ENCODE peak calls at places on chromosomes 16 and 17, in nine cellular contexts. W is C1 segment of cervical spinal cord; N is neural progenitor cell; M is dermis blood vessel endothelial cell; L is NCI-H2171 treated with DMSO at 0.1 percent for 48 hours; K is HS-5; B is mucosa of descending colon; I is activated naive CD8-positive, alpha-beta T cell treated with anti-CD3 and anti-CD28 coated beads, Interleukin-2, amount 50 U/mL, for 24 hours; T is skeletal muscle cell. U is an unnamed sample.
A peak's percentile ranks its signal among the peaks of the same experiment; 100 is the strongest.

GRCh38 chr17:18259621-18260331 is 686 bp upstream of the MIEF2 start:
- DNase-seq in B (no peak), M (no peak), N (peak; percentile 10), K (peak; percentile 65), T (no peak), W (no peak), I (no peak), L (no peak), U (no peak)

GRCh38 chr17:39607057-39607850 is 466 bp downstream of the NEUROD2 start:
- DNase-seq in K (no peak), W (no peak), N (peak; percentile 72), B (no peak), L (peak; percentile 21), M (no peak), T (no peak), I (peak; percentile 2), U (no peak)

GRCh38 chr17:43025290-43025657 is 243 bp downstream of the RND2 start:
- DNase-seq in I (no peak), T (no peak), W (no peak), B (no peak), M (no peak), L (peak; percentile 20), K (no peak), N (no peak), U (no peak)

GRCh38 chr17:41118721-41119120 is 548 bp upstream of the KRTAP4-11 start:
- DNase-seq in W (no peak), B (no peak), N (no peak), L (no peak), M (no peak), I (no peak), K (no peak), T (no peak), U (no peak)

GRCh38 chr17:53949473-53950090 is 126.9 kb downstream of the KIF2B start:
- DNase-seq in B (no peak), L (no peak), K (no peak), T (no peak), M (no peak), I (no peak), W (no peak), N (no peak), U (no peak)

GRCh38 chr17:51850206-51850605 is 308.3 kb downstream of the CA10 start:
- DNase-seq in T (no peak), L (no peak), K (no peak), I (no peak), N (peak; percentile 45), W (no peak), B (peak; percentile 3), M (no peak), U (peak; percentile 9)

GRCh38 chr17:61196302-61196704 is 203.3 kb upstream of the TBX2 start:
- DNase-seq in M (no peak), W (no peak), I (no peak), K (no peak), L (no peak), T (no peak), N (no peak), B (no peak), U (no peak)

GRCh38 chr17:2705263-2705662 is 6.3 kb downstream of the CLUH start:
- DNase-seq in T (peak; percentile 23), M (peak; percentile 44), N (no peak), L (no peak), I (no peak), W (no peak), B (no peak), K (no peak), U (no peak)

GRCh38 chr16:84881702-84882521 is 62.1 kb downstream of the CRISPLD2 start:
- DNase-seq in M (peak; percentile 21), L (no peak), I (no peak), T (peak; percentile 88), W (no peak), K (peak; percentile 58), N (no peak), B (no peak), U (no peak)

GRCh38 chr17:6677158-6677831 is 25.7 kb downstream of the C17orf100 start:
- DNase-seq in B (no peak), L (no peak), N (no peak), M (no peak), T (peak; percentile 43), I (peak; percentile 24), W (no peak), K (no peak), U (no peak)

GRCh38 chr17:43994272-43995149 is 9.9 kb upstream of the NAGS start:
- DNase-seq in N (peak; percentile 86), L (no peak), W (peak; percentile 30), B (peak; percentile 57), T (no peak), M (peak; percentile 76), K (no peak), I (peak; percentile 72), U (peak; percentile 86)

GRCh38 chr17:34542700-34543336 is 36.6 kb upstream of the TMEM132E start:
- DNase-seq in W (peak; percentile 8), T (no peak), I (peak; percentile 59), L (peak; percentile 11), B (peak; percentile 65), N (peak; percentile 44), K (no peak), M (peak; percentile 56), U (peak; percentile 71)

GRCh38 chr16:73192227-73192894 is 144.4 kb upstream of the ZFHX3 start:
- DNase-seq in T (no peak), K (no peak), I (no peak), L (no peak), B (no peak), M (no peak), N (peak; percentile 55), W (peak; percentile 3), U (no peak)

GRCh38 chr17:44267165-44267455 is 825 bp downstream of the SLC4A1 start:
- DNase-seq in N (no peak), L (no peak), T (no peak), W (no peak), B (no peak), I (no peak), K (no peak), M (no peak), U (no peak)

GRCh38 chr17:47813077-47813476 is 8.5 kb downstream of the OSBPL7 start:
- DNase-seq in M (no peak), T (no peak), I (no peak), K (no peak), N (no peak), B (no peak), W (no peak), L (no peak), U (no peak)

GRCh38 chr17:31211352-31212012 is 85.6 kb downstream of the OMG start:
- DNase-seq in W (no peak), N (no peak), T (no peak), I (no peak), K (no peak), B (no peak), L (no peak), M (peak; percentile 7), U (no peak)

GRCh38 chr17:83010323-83011200 is 68.8 kb upstream of the METRNL start:
- DNase-seq in M (no peak), I (no peak), L (no peak), K (no peak), N (no peak), W (no peak), B (no peak), T (no peak), U (no peak)